ENCODE peak calls at places on chromosome 2, in nine cellular contexts. One of them, this sample, is unnamed. For H3K4me1, the result is how much of the 10 kb centered on the place peaks cover.

GRCh38 chr2:165820296-165820695 is 26.2 kb upstream of the GALNT3 start:
- DNase-seq in psoas muscle: no peak
- DNase-seq in hepatocyte: no peak
- DNase-seq in prostate gland: no peak
- DNase-seq in foreskin keratinocyte: no peak
- DNase-seq in neural progenitor cell: no peak
- DNase-seq in right cardiac atrium: no peak
- DNase-seq in gastrocnemius medialis: no peak
- DNase-seq in uterus: no peak
- DNase-seq in this sample: no peak

GRCh38 chr2:134279417-134279816 is 25.5 kb downstream of the MGAT5 start:
- DNase-seq in psoas muscle: no peak
- DNase-seq in foreskin keratinocyte: no peak
- DNase-seq in prostate gland: no peak
- DNase-seq in hepatocyte: no peak
- DNase-seq in right cardiac atrium: no peak
- DNase-seq in gastrocnemius medialis: no peak
- DNase-seq in neural progenitor cell: no peak
- DNase-seq in uterus: no peak
- DNase-seq in this sample: no peak

GRCh38 chr2:225534697-225535096 is 135.2 kb downstream of the NYAP2 start:
- DNase-seq in prostate gland: no peak
- DNase-seq in gastrocnemius medialis: no peak
- DNase-seq in hepatocyte: peak
- DNase-seq in foreskin keratinocyte: peak
- DNase-seq in neural progenitor cell: no peak
- DNase-seq in uterus: no peak
- DNase-seq in psoas muscle: no peak
- DNase-seq in right cardiac atrium: no peak
- DNase-seq in this sample: no peak

GRCh38 chr2:212940816-212941215 is 210.6 kb downstream of the IKZF2 start:
- DNase-seq in uterus: no peak
- DNase-seq in right cardiac atrium: peak
- DNase-seq in prostate gland: peak
- DNase-seq in psoas muscle: no peak
- DNase-seq in neural progenitor cell: peak
- DNase-seq in foreskin keratinocyte: peak
- DNase-seq in gastrocnemius medialis: no peak
- DNase-seq in hepatocyte: peak
- DNase-seq in this sample: peak

GRCh38 chr2:223416826-223417610 is 185.1 kb downstream of the SCG2 start:
- DNase-seq in psoas muscle: no peak
- DNase-seq in neural progenitor cell: no peak
- DNase-seq in hepatocyte: no peak
- DNase-seq in uterus: peak
- DNase-seq in gastrocnemius medialis: no peak
- DNase-seq in prostate gland: no peak
- DNase-seq in right cardiac atrium: peak
- DNase-seq in foreskin keratinocyte: peak
- DNase-seq in this sample: no peak

GRCh38 chr2:9896216-9896615 is 52.9 kb downstream of the TAF1B start:
- DNase-seq in gastrocnemius medialis: no peak
- DNase-seq in right cardiac atrium: no peak
- DNase-seq in prostate gland: no peak
- DNase-seq in uterus: no peak
- DNase-seq in psoas muscle: no peak
- DNase-seq in foreskin keratinocyte: no peak
- DNase-seq in hepatocyte: no peak
- DNase-seq in neural progenitor cell: peak
- DNase-seq in this sample: no peak

GRCh38 chr2:64268330-64268729 is 124.1 kb upstream of the PELI1 start:
- DNase-seq in neural progenitor cell: no peak
- DNase-seq in gastrocnemius medialis: no peak
- DNase-seq in psoas muscle: no peak
- DNase-seq in prostate gland: no peak
- DNase-seq in foreskin keratinocyte: no peak
- DNase-seq in uterus: no peak
- DNase-seq in hepatocyte: no peak
- DNase-seq in right cardiac atrium: no peak
- DNase-seq in this sample: no peak

GRCh38 chr2:200104015-200104414 is 148.6 kb downstream of the MAIP1 start:
- DNase-seq in gastrocnemius medialis: no peak
- DNase-seq in psoas muscle: no peak
- DNase-seq in right cardiac atrium: no peak
- DNase-seq in prostate gland: no peak
- DNase-seq in foreskin keratinocyte: peak
- DNase-seq in hepatocyte: no peak
- DNase-seq in uterus: no peak
- DNase-seq in neural progenitor cell: no peak
- DNase-seq in this sample: no peak

GRCh38 chr2:217943379-217944321 is 59.1 kb downstream of the TNS1 start:
- DNase-seq in neural progenitor cell: peak
- DNase-seq in hepatocyte: peak
- DNase-seq in prostate gland: peak
- DNase-seq in right cardiac atrium: peak
- DNase-seq in psoas muscle: peak
- DNase-seq in gastrocnemius medialis: peak
- DNase-seq in uterus: peak
- DNase-seq in foreskin keratinocyte: no peak
- DNase-seq in this sample: peak

GRCh38 chr2:71337776-71338175 is 6.2 kb downstream of the ZNF638 start:
- DNase-seq in psoas muscle: no peak
- DNase-seq in right cardiac atrium: no peak
- DNase-seq in neural progenitor cell: no peak
- DNase-seq in prostate gland: no peak
- DNase-seq in hepatocyte: no peak
- DNase-seq in uterus: no peak
- DNase-seq in foreskin keratinocyte: no peak
- DNase-seq in gastrocnemius medialis: no peak
- DNase-seq in this sample: no peak

GRCh38 chr2:71339685-71340084 is 8.1 kb downstream of the ZNF638 start:
- DNase-seq in gastrocnemius medialis: no peak
- DNase-seq in prostate gland: no peak
- DNase-seq in psoas muscle: no peak
- DNase-seq in uterus: no peak
- DNase-seq in neural progenitor cell: no peak
- DNase-seq in right cardiac atrium: no peak
- DNase-seq in foreskin keratinocyte: no peak
- DNase-seq in hepatocyte: no peak
- DNase-seq in this sample: no peak

GRCh38 chr2:71333619-71334018 is 2.0 kb downstream of the ZNF638 start:
- DNase-seq in uterus: no peak
- DNase-seq in hepatocyte: no peak
- DNase-seq in gastrocnemius medialis: no peak
- DNase-seq in psoas muscle: no peak
- DNase-seq in right cardiac atrium: no peak
- DNase-seq in foreskin keratinocyte: no peak
- DNase-seq in neural progenitor cell: no peak
- DNase-seq in prostate gland: no peak
- DNase-seq in this sample: no peak

GRCh38 chr2:71336802-71337201 is 5.2 kb downstream of the ZNF638 start:
- DNase-seq in neural progenitor cell: no peak
- DNase-seq in gastrocnemius medialis: no peak
- DNase-seq in uterus: no peak
- DNase-seq in psoas muscle: no peak
- DNase-seq in right cardiac atrium: no peak
- DNase-seq in prostate gland: no peak
- DNase-seq in hepatocyte: no peak
- DNase-seq in foreskin keratinocyte: no peak
- DNase-seq in this sample: no peak

DNA sequence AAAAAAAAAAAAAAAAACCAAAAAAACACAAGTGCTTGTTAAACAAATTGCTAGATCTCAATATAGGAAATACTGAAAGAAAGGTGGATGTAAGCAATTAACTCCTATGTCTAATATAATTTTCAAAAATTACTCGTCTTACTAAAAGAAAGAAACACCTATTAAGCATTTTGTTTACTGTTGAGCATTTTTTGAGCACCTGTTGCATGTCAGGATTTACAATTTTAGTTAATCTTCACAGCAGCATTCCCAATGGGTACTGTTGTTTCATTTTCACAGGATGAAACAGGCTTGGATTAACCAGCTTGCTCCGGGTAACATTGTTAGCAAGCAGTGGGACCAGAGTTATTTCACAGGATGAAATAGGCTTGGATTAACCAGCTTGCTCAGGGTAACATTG is 4.8 kb downstream of the ZNF638 start:
- DNase-seq in psoas muscle: no peak
- DNase-seq in uterus: no peak
- DNase-seq in foreskin keratinocyte: no peak
- DNase-seq in hepatocyte: no peak
- DNase-seq in prostate gland: no peak
- DNase-seq in gastrocnemius medialis: no peak
- DNase-seq in neural progenitor cell: peak
- DNase-seq in right cardiac atrium: no peak
- DNase-seq in this sample: no peak
- H3K4me1 ChIP-seq in psoas muscle: half or more
- H3K4me1 ChIP-seq in uterus: under half
- H3K4me1 ChIP-seq in foreskin keratinocyte: under half
- H3K4me1 ChIP-seq in hepatocyte: under half
- H3K4me1 ChIP-seq in prostate gland: under half
- H3K4me1 ChIP-seq in gastrocnemius medialis: half or more
- H3K4me1 ChIP-seq in neural progenitor cell: half or more
- H3K4me1 ChIP-seq in right cardiac atrium: under half
- H3K4me1 ChIP-seq in this sample: half or more

DNA sequence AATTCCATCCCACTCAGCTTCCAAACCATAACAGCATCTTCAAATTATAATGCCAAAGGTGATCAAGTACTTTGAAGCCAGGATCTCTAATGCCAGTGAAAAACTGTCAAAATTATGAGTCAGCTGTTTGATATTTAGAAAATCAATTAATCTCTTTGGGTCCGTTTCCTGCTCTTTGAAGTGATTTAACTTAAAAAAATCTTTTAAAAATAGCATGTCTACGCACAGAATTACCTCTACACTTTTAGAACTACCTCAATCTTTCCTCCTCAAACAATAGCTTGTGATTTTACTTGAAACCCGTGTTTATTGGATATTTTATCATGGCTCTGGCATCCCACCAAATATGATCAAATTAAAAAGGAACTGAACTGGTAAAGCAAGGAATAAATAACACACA is 31.3 kb upstream of the TANK start:
- DNase-seq in psoas muscle: no peak
- DNase-seq in right cardiac atrium: no peak
- DNase-seq in foreskin keratinocyte: no peak
- DNase-seq in gastrocnemius medialis: no peak
- DNase-seq in prostate gland: no peak
- DNase-seq in hepatocyte: no peak
- DNase-seq in uterus: no peak
- DNase-seq in neural progenitor cell: no peak
- DNase-seq in this sample: no peak
- H3K4me1 ChIP-seq in psoas muscle: under half
- H3K4me1 ChIP-seq in right cardiac atrium: under half
- H3K4me1 ChIP-seq in foreskin keratinocyte: under half
- H3K4me1 ChIP-seq in gastrocnemius medialis: under half
- H3K4me1 ChIP-seq in prostate gland: under half
- H3K4me1 ChIP-seq in hepatocyte: under half
- H3K4me1 ChIP-seq in uterus: under half
- H3K4me1 ChIP-seq in neural progenitor cell: under half
- H3K4me1 ChIP-seq in this sample: under half

GRCh38 chr2:54629390-54629789 is 94.1 kb upstream of the EML6 start:
- DNase-seq in uterus: no peak
- DNase-seq in psoas muscle: no peak
- DNase-seq in prostate gland: no peak
- DNase-seq in hepatocyte: no peak
- DNase-seq in gastrocnemius medialis: no peak
- DNase-seq in neural progenitor cell: no peak
- DNase-seq in foreskin keratinocyte: no peak
- DNase-seq in right cardiac atrium: no peak
- DNase-seq in this sample: no peak

GRCh38 chr2:54629914-54630609 is 93.4 kb upstream of the EML6 start:
- DNase-seq in gastrocnemius medialis: peak
- DNase-seq in uterus: no peak
- DNase-seq in hepatocyte: peak
- DNase-seq in prostate gland: no peak
- DNase-seq in right cardiac atrium: peak
- DNase-seq in psoas muscle: peak
- DNase-seq in foreskin keratinocyte: peak
- DNase-seq in neural progenitor cell: no peak
- DNase-seq in this sample: peak

GRCh38 chr2:54628418-54628817 is 95.0 kb upstream of the EML6 start:
- DNase-seq in uterus: no peak
- DNase-seq in psoas muscle: no peak
- DNase-seq in neural progenitor cell: no peak
- DNase-seq in prostate gland: no peak
- DNase-seq in right cardiac atrium: no peak
- DNase-seq in gastrocnemius medialis: no peak
- DNase-seq in foreskin keratinocyte: no peak
- DNase-seq in hepatocyte: no peak
- DNase-seq in this sample: no peak

GRCh38 chr2:54627973-54628372 is 95.5 kb upstream of the EML6 start:
- DNase-seq in foreskin keratinocyte: no peak
- DNase-seq in neural progenitor cell: no peak
- DNase-seq in psoas muscle: no peak
- DNase-seq in gastrocnemius medialis: no peak
- DNase-seq in right cardiac atrium: no peak
- DNase-seq in prostate gland: no peak
- DNase-seq in uterus: no peak
- DNase-seq in hepatocyte: no peak
- DNase-seq in this sample: no peak

DNA sequence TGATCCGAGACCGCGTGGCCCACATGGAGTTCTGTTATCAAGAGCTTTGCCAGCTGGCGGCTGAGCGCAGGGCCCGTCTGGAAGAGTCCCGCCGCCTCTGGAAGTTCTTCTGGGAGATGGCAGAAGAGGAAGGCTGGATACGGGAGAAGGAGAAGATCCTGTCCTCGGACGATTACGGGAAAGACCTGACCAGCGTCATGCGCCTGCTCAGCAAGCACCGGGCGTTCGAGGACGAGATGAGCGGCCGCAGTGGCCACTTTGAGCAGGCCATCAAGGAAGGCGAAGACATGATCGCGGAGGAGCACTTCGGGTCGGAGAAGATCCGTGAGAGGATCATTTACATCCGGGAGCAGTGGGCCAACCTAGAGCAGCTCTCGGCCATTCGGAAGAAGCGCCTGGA is 94.5 kb upstream of the EML6 start:
- DNase-seq in right cardiac atrium: no peak
- DNase-seq in neural progenitor cell: no peak
- DNase-seq in uterus: no peak
- DNase-seq in gastrocnemius medialis: no peak
- DNase-seq in prostate gland: no peak
- DNase-seq in psoas muscle: no peak
- DNase-seq in hepatocyte: no peak
- DNase-seq in foreskin keratinocyte: no peak
- DNase-seq in this sample: no peak
- H3K4me1 ChIP-seq in right cardiac atrium: under half
- H3K4me1 ChIP-seq in neural progenitor cell: under half
- H3K4me1 ChIP-seq in uterus: under half
- H3K4me1 ChIP-seq in gastrocnemius medialis: under half
- H3K4me1 ChIP-seq in prostate gland: under half
- H3K4me1 ChIP-seq in psoas muscle: under half
- H3K4me1 ChIP-seq in hepatocyte: under half
- H3K4me1 ChIP-seq in foreskin keratinocyte: under half
- H3K4me1 ChIP-seq in this sample: under half

DNA sequence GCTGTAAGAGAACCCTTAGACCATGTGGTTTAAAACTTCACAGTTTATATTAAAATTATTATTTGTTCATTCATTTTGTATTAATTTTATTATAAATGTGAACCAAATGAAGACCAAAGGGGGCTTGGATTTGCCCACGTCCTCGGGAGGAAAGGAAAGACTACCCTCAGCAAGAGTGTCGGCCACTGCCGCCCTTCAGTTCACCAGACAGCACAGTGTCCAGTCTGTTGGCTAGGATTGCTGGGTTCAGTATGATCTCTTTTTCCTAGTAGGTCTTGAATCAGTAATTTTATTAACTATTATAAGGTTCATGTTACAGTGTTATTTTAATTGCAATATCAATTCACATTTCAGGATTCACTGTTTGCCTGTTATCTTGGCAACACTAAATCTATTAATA is 78.2 kb upstream of the CHRNA1 start:
- DNase-seq in prostate gland: no peak
- DNase-seq in foreskin keratinocyte: no peak
- DNase-seq in uterus: no peak
- DNase-seq in right cardiac atrium: no peak
- DNase-seq in psoas muscle: no peak
- DNase-seq in gastrocnemius medialis: no peak
- DNase-seq in hepatocyte: no peak
- DNase-seq in neural progenitor cell: no peak
- DNase-seq in this sample: no peak
- H3K4me1 ChIP-seq in prostate gland: under half
- H3K4me1 ChIP-seq in foreskin keratinocyte: under half
- H3K4me1 ChIP-seq in uterus: under half
- H3K4me1 ChIP-seq in right cardiac atrium: under half
- H3K4me1 ChIP-seq in psoas muscle: under half
- H3K4me1 ChIP-seq in gastrocnemius medialis: under half
- H3K4me1 ChIP-seq in hepatocyte: under half
- H3K4me1 ChIP-seq in neural progenitor cell: under half
- H3K4me1 ChIP-seq in this sample: under half